ENCODE peak calls at places on chromosomes 13 and 19, in four cellular contexts. One of them, this sample, is unnamed.

GRCh38 chr13:99442273-99442895 is 58.9 kb upstream of the TM9SF2 start:
- DNase-seq in GM12878: no peak
- DNase-seq in HepG2: peak; percentile 35
- DNase-seq in K562: peak; percentile 32
- DNase-seq in this sample: peak; percentile 50

GRCh38 chr19:38319421-38320258 is at the start of gene KCNK6:
- DNase-seq in K562: no peak
- DNase-seq in GM12878: no peak
- DNase-seq in HepG2: no peak
- DNase-seq in this sample: no peak

GRCh38 chr13:51284339-51284738 is 55.2 kb upstream of the SERPINE3 start:
- DNase-seq in HepG2: no peak
- DNase-seq in K562: no peak
- DNase-seq in GM12878: no peak
- DNase-seq in this sample: no peak

GRCh38 chr13:31054632-31055031 is 107.1 kb downstream of the HSPH1 start:
- DNase-seq in HepG2: no peak
- DNase-seq in K562: no peak
- DNase-seq in GM12878: no peak
- DNase-seq in this sample: no peak

GRCh38 chr19:6767081-6767356 is 216 bp downstream of the SH2D3A start:
- DNase-seq in HepG2: peak; percentile 55
- DNase-seq in K562: no peak
- DNase-seq in GM12878: no peak
- DNase-seq in this sample: no peak

GRCh38 chr19:934197-934840 is 8.5 kb downstream of the ARID3A start:
- DNase-seq in GM12878: no peak
- DNase-seq in K562: no peak
- DNase-seq in HepG2: no peak
- DNase-seq in this sample: no peak

GRCh38 chr19:51364200-51365106 is 1.7 kb downstream of the ETFB start:
- DNase-seq in K562: no peak
- DNase-seq in GM12878: no peak
- DNase-seq in HepG2: peak; percentile 76
- DNase-seq in this sample: no peak

GRCh38 chr13:114161028-114161556 is 18.0 kb upstream of the CFAP97D2 start:
- DNase-seq in GM12878: no peak
- DNase-seq in K562: no peak
- DNase-seq in HepG2: no peak
- DNase-seq in this sample: no peak

GRCh38 chr13:95906999-95907398 is 146.2 kb downstream of the UGGT2 start:
- DNase-seq in K562: no peak
- DNase-seq in HepG2: no peak
- DNase-seq in GM12878: no peak
- DNase-seq in this sample: no peak
- TF ChIP-seq BHLHE40 in K562: no peak
- TF ChIP-seq BHLHE40 in HepG2: no peak
- TF ChIP-seq BHLHE40 in GM12878: no peak
- TF ChIP-seq BHLHE40 in this sample: no peak

GRCh38 chr19:55406869-55407624 is 541 bp downstream of the UBE2S start:
- DNase-seq in HepG2: no peak
- DNase-seq in K562: peak; percentile 47
- DNase-seq in GM12878: no peak
- DNase-seq in this sample: no peak
- TF ChIP-seq TARDBP in HepG2: no peak
- TF ChIP-seq TARDBP in K562: no peak
- TF ChIP-seq TARDBP in GM12878: no peak
- TF ChIP-seq TARDBP in this sample: no peak

DNA sequence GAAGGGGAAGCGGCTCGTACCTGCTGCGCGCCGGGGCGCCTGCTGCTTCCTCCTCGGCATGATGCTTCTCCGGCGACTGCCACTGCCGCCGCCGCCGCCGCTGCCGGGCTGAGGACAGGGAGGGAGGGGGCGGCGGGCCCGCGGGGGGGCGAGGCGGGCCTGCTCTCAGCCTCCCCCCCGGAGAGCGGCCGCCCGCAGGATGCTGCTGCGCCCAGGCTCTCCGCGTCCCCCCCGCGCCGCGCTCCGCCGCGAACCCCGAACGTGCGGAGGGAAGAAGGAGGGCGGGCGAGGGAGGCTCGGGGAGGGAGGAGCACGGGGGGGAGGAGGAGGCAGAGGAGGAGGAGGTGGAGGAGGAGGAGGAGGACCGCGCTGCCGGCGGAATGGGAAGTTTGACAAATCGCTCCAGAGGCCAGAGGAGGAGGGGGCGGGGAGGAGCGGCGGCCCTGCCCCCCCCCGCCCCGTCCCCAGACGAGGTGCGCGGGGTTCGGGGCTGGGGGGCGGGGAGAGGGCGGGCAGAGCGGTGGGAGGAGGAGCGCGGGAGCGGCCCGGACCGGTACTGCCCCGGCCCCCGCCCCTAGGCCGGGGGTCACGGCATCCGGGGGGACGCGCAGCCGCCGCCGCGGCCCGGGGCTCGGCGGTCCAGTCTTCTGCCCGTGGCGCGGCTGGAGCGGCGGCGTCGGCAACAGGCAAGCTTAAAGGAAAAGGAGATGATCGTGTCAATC is at the start of gene TSHZ3:
- DNase-seq in HepG2: no peak
- DNase-seq in K562: peak; percentile 14
- DNase-seq in GM12878: no peak
- DNase-seq in this sample: peak; percentile 47
- TF ChIP-seq BHLHE40 in HepG2: no peak
- TF ChIP-seq BHLHE40 in K562: no peak
- TF ChIP-seq BHLHE40 in GM12878: no peak
- TF ChIP-seq BHLHE40 in this sample: no peak

GRCh38 chr19:49983645-49984229 is 22.8 kb upstream of the SIGLEC11 start:
- DNase-seq in K562: peak; percentile 71
- DNase-seq in HepG2: peak; percentile 58
- DNase-seq in GM12878: peak; percentile 19
- DNase-seq in this sample: peak; percentile 72
- TF ChIP-seq TARDBP in K562: no peak
- TF ChIP-seq TARDBP in HepG2: no peak
- TF ChIP-seq TARDBP in GM12878: no peak
- TF ChIP-seq TARDBP in this sample: no peak

DNA sequence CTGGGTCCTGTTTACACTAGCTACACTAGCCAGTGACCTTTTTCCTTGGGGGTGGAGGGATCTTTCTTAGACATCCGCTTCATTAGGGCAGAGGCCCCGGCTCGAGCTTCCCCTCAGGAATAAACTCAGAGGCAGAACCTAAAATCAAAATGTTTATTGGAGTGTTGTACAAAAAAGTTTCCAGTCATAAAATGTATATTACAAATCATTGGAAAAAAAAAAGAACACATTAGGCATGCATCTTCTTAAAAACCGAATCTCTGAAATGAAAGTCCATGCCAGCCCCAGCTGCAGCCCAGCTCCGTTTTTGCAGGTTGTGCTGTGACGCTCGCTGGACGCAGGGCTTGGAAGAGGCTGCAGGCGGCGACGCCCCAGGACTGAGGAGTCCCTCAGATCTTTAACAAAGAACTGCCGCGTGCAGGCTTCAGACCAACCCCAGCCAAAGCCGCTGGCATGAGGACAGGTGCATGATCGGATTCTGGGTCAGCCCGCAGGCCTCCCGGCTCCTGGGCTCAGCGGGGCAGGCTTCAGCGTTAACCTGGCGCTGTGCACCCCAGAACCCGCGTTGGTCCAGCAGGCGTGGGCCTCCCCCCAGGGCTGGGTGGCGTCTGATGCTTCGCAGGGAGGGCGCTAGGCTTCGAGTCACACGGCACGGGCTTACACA is 773 bp upstream of the TIMM13 start:
- DNase-seq in K562: no peak
- DNase-seq in GM12878: no peak
- DNase-seq in HepG2: no peak
- DNase-seq in this sample: no peak
- TF ChIP-seq BHLHE40 in K562: no peak
- TF ChIP-seq BHLHE40 in GM12878: no peak
- TF ChIP-seq BHLHE40 in HepG2: no peak
- TF ChIP-seq BHLHE40 in this sample: no peak